ENCODE peak calls at places on chromosomes 2 and 18, in four cellular contexts. H is GM23338, G is K562, L is spleen. B is an unnamed sample.

GRCh38 chr2:57407742-57408343 is 638.8 kb upstream of the VRK2 start:
- DNase-seq in H (peak), G (no peak), L (no peak), B (no peak)

GRCh38 chr2:218659988-218660358 is 490 bp downstream of the BCS1L start:
- DNase-seq in H (no peak), G (no peak), L (no peak), B (no peak)

GRCh38 chr2:241965931-241966412 is 96.4 kb downstream of the RTP5 start:
- DNase-seq in H (no peak), G (peak), L (peak), B (peak)

GRCh38 chr18:44128365-44128764 is 552.3 kb upstream of the SETBP1 start:
- DNase-seq in H (no peak), G (no peak), L (no peak), B (no peak)

GRCh38 chr2:60553992-60554648 is 666 bp upstream of the BCL11A start:
- DNase-seq in H (peak), G (peak), L (peak), B (no peak)

GRCh38 chr2:86284401-86284841 is 53.0 kb downstream of the REEP1 start:
- DNase-seq in H (no peak), G (no peak), L (no peak), B (no peak)

GRCh38 chr18:79512461-79513380 is 117.0 kb downstream of the NFATC1 start:
- DNase-seq in H (no peak), G (no peak), L (peak), B (no peak)

GRCh38 chr2:230751062-230751461 is 38.4 kb downstream of the CAB39 start:
- DNase-seq in H (no peak), G (no peak), L (no peak), B (no peak)

GRCh38 chr2:55228224-55228563 is 3.9 kb downstream of the CLHC1 start:
- DNase-seq in H (no peak), G (no peak), L (no peak), B (no peak)

DNA sequence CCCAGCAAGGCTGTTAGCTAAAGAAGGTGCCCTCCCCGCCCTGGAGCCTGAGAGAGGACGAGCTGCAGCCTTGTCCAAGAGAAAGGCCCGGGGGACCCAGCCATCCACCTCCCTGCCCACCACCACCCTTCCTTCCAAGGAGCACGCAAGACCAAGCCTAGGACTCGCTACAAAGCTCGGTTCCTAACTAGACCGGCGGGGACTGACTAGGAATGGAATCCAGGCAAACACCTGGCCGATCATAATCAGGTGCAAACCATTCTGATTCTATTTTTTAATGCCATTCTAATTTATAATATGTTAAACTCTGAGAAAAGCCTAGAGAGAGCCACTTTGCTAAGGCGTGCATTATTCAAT is 19.7 kb upstream of the TUBB6 start:
- DNase-seq in H (peak), G (no peak), L (peak), B (no peak)
- H3K4me3 ChIP-seq in H (peak), G (peak), L (no peak), B (peak)

GRCh38 chr18:45845410-45845809 is 19.9 kb downstream of the SIGLEC15 start:
- DNase-seq in H (no peak), G (no peak), L (no peak), B (no peak)
- TF ChIP-seq CTCF in H (no peak), G (no peak), L (no peak), B (no peak)

GRCh38 chr18:11512096-11513030 is 97.0 kb upstream of the SLC35G4 start:
- DNase-seq in H (peak), G (no peak), L (no peak), B (no peak)
- H3K4me3 ChIP-seq in H (no peak), G (no peak), L (no peak), B (no peak)

GRCh38 chr2:202154613-202155281 is 81.7 kb downstream of the KIAA2012 start:
- DNase-seq in H (no peak), G (no peak), L (no peak), B (no peak)

GRCh38 chr2:202157211-202157985 is 81.0 kb downstream of the SUMO1 start:
- DNase-seq in H (no peak), G (no peak), L (no peak), B (no peak)

GRCh38 chr2:202164409-202164808 is 74.0 kb downstream of the SUMO1 start:
- DNase-seq in H (no peak), G (no peak), L (no peak), B (no peak)

GRCh38 chr2:202161106-202161836 is 77.1 kb downstream of the SUMO1 start:
- DNase-seq in H (no peak), G (no peak), L (no peak), B (no peak)

DNA sequence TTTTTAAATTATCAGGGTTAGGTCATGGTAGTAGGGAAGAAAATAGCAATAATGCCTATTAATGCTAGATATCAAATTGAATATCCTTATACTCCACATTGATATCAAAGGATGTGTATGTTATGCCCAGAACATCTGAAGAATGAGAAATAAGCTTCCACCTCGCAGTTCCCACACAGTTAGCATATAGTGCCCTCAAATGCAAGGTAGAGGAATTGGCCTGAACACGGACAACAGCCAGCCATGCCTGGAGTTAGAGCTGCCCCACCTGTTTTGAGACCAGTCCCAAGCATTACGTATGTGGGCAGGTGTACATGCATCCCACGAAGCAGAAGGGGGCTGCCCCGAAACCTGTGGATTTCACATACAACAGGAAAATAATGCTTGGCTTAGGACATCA is 79.6 kb downstream of the SUMO1 start:
- DNase-seq in H (no peak), G (no peak), L (no peak), B (no peak)
- TF ChIP-seq CTCF in H (peak), G (peak), L (no peak), B (peak)

GRCh38 chr2:42132066-42132965 is 36.8 kb upstream of the EML4 start:
- DNase-seq in H (no peak), G (no peak), L (no peak), B (peak)
- H3K4me3 ChIP-seq in H (no peak), G (no peak), L (no peak), B (no peak)

GRCh38 chr2:204452464-204453023 is 92.7 kb upstream of the PARD3B start:
- DNase-seq in H (peak), G (no peak), L (no peak), B (peak)

GRCh38 chr2:204451766-204452165 is 93.5 kb upstream of the PARD3B start:
- DNase-seq in H (no peak), G (no peak), L (no peak), B (no peak)

GRCh38 chr2:204453730-204454167 is 91.5 kb upstream of the PARD3B start:
- DNase-seq in H (peak), G (no peak), L (peak), B (no peak)

GRCh38 chr2:204454672-204455380 is 90.4 kb upstream of the PARD3B start:
- DNase-seq in H (no peak), G (no peak), L (no peak), B (no peak)
- TF ChIP-seq CTCF in H (no peak), G (no peak), L (no peak), B (no peak)

DNA sequence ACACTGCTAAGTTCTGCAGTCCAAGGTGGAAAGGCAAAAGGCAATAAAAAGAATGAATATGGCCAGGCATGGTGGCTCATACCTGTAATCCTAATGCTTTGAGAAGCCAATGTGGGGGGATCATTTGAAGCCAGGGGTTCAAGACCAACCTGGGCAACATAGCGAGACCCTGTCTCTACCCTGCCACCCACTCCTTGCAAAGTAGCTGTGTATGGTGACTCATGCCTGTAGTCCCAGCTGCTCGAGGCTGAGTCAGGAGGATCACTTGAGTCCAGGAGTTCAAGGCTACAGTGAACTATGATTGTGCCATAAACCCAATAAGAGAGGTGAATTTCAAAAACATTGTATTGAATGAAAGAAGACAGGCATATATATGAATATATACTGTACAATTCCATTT is 2.4 kb downstream of the MYL12B start:
- DNase-seq in H (no peak), G (no peak), L (no peak), B (no peak)
- H3K4me3 ChIP-seq in H (no peak), G (no peak), L (peak), B (no peak)

DNA sequence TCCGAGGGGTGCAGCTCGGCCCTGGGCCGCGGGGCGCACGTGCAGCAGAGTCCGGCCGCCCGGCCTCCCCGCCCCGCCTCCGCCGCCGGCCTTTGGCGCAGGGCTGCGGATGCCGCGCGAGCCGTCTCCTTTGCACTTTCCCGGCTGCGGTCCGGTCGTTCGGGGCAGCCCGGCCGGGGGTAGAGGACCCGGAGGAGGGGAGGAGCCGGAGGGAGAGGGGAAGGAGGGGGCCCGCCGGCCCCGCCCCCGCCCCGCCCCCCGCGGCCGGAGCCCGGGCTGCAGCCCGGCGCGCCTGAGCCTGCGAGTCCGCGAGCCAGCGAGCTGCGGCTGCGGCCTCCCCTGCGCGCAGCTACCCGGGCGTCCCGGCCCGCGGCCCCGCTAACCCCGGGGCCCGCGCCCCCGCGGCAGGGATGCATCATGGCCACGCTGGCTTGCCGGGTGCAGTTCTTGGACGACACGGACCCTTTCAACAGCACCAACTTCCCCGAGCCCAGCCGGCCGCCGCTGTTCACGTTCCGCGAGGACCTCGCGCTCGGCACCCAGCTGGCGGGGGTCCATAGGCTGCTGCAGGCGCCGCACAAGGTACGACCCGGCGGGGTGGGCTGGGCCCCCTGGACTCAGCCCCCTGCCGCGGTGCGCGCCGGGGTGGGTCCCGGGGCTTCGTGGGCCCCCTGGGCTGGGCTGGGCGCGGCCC is at the start of gene FHOD3:
- DNase-seq in H (peak), G (peak), L (no peak), B (no peak)
- TF ChIP-seq CTCF in H (no peak), G (no peak), L (no peak), B (no peak)

GRCh38 chr2:206968139-206969086 is 29.1 kb downstream of the CPO start:
- DNase-seq in H (no peak), G (no peak), L (no peak), B (no peak)
- H3K4me3 ChIP-seq in H (no peak), G (no peak), L (no peak), B (no peak)